ENCODE peak calls at places on chromosomes 12 and 14, in four cellular contexts. R is T-cell, P is aorta, O is NCI-H187. V is an unnamed sample.

GRCh38 chr12:112532106-112532505 is 113.4 kb downstream of the PTPN11 start:
- DNase-seq in O (no peak), R (no peak), P (no peak), V (no peak)

GRCh38 chr14:74488788-74489397 is 4.2 kb downstream of the NPC2 start:
- DNase-seq in P (no peak), R (no peak), O (no peak), V (peak; percentile 78)

GRCh38 chr14:52987514-52987913 is 36.7 kb upstream of the FERMT2 start:
- DNase-seq in P (no peak), O (no peak), R (no peak), V (no peak)

GRCh38 chr12:56808954-56809353 is 45.8 kb downstream of the HSD17B6 start:
- DNase-seq in O (no peak), P (no peak), R (no peak), V (no peak)

GRCh38 chr14:81211844-81212243 is 8.9 kb downstream of the GTF2A1 start:
- DNase-seq in O (no peak), R (peak; percentile 26), P (no peak), V (peak; percentile 51)

GRCh38 chr12:52247622-52248540 is 14.8 kb downstream of the KRT7 start:
- DNase-seq in P (no peak), O (no peak), R (no peak), V (no peak)

GRCh38 chr14:95255487-95255886 is 64.2 kb downstream of the CLMN start:
- DNase-seq in O (peak; percentile 85), R (no peak), P (no peak), V (peak; percentile 10)

GRCh38 chr14:58133739-58134138 is 18.3 kb downstream of the ARMH4 start:
- DNase-seq in O (no peak), R (no peak), P (no peak), V (no peak)

GRCh38 chr14:105490318-105490571 is 801 bp upstream of the TEDC1 start:
- DNase-seq in R (no peak), P (no peak), O (no peak), V (no peak)

GRCh38 chr12:58176296-58176869 is 235.0 kb downstream of the ATP23 start:
- DNase-seq in P (no peak), R (no peak), O (no peak), V (peak; percentile 9)

GRCh38 chr14:90534091-90534837 is 137.4 kb downstream of the CALM1 start:
- DNase-seq in O (no peak), R (no peak), P (no peak), V (peak; percentile 38)

GRCh38 chr14:53412819-53413664 is 259.9 kb upstream of the DDHD1 start:
- DNase-seq in P (no peak), O (no peak), R (no peak), V (peak; percentile 6)

GRCh38 chr12:62434504-62435336 is 31.9 kb upstream of the MON2 start:
- DNase-seq in P (no peak), O (no peak), R (no peak), V (peak; percentile 63)

GRCh38 chr14:89755816-89756215 is 198.7 kb downstream of the EFCAB11 start:
- DNase-seq in R (no peak), O (no peak), P (no peak), V (no peak)